ENCODE peak calls at places on chromosomes 11 and 22, in ten cellular contexts. C is activated CD4-positive, CD25-positive, alpha-beta regulatory T cell treated with anti-CD3 and anti-CD28 coated beads, Interleukin-2, amount 50 U/mL, for 16 hours; I is left ventricle myocardium inferior; W is activated naive CD4-positive, alpha-beta T cell; K is IMR-90; B is stimulated activated CD8-positive, alpha-beta memory T cell treated with anti-CD3 and anti-CD28 coated beads, Interleukin-12 subunit alpha, Interleukin-12 subunit beta, amount 100 ng/mL, for 1 hour; F is lower leg skin; E is activated effector memory CD4-positive, alpha-beta T cell treated with Interleukin-2 at 50 U/mL for 16 hours; A is neural crest cell; T is putamen. R is an unnamed sample.
A peak's percentile ranks its signal among the peaks of the same experiment; 100 is the strongest.

GRCh38 chr22:36295247-36295646 is 42.3 kb downstream of the APOL1 start:
- DNase-seq in C (no peak), I (no peak), W (no peak), K (no peak), B (no peak), F (no peak), E (no peak), A (no peak), T (no peak), R (no peak)

GRCh38 chr11:118338637-118339061 is 3.9 kb downstream of the CD3D start:
- DNase-seq in C (peak; percentile 73), I (no peak), W (peak; percentile 59), K (no peak), B (peak; percentile 83), F (no peak), E (peak; percentile 77), A (no peak), T (no peak), R (no peak)

GRCh38 chr11:88552377-88553029 is 215.0 kb upstream of the CTSC start:
- DNase-seq in C (peak; percentile 12), I (no peak), W (no peak), K (peak; percentile 55), B (peak; percentile 6), F (no peak), E (peak; percentile 13), A (peak; percentile 25), T (no peak), R (no peak)

GRCh38 chr11:69114811-69115523 is 40.8 kb upstream of the SMIM38 start:
- DNase-seq in C (no peak), I (no peak), W (no peak), K (no peak), B (no peak), F (no peak), E (no peak), A (no peak), T (no peak), R (no peak)

GRCh38 chr11:86672007-86672621 is at the start of gene ME3:
- DNase-seq in C (peak; percentile 9), I (peak; percentile 70), W (no peak), K (peak; percentile 44), B (no peak), F (peak; percentile 42), E (peak; percentile 7), A (peak; percentile 38), T (peak; percentile 63), R (peak; percentile 89)

GRCh38 chr11:119764108-119764874 is 35.3 kb upstream of the NECTIN1 start:
- DNase-seq in C (no peak), I (peak; percentile 52), W (no peak), K (peak; percentile 42), B (no peak), F (no peak), E (no peak), A (no peak), T (peak; percentile 55), R (no peak)

GRCh38 chr22:31870890-31871289 is 73.4 kb upstream of the YWHAH start:
- DNase-seq in C (no peak), I (no peak), W (no peak), K (peak; percentile 83), B (no peak), F (no peak), E (no peak), A (no peak), T (peak; percentile 45), R (no peak)

GRCh38 chr11:118076754-118077281 is at the start of gene TMPRSS4:
- DNase-seq in C (no peak), I (no peak), W (no peak), K (no peak), B (no peak), F (no peak), E (no peak), A (no peak), T (no peak), R (no peak)

GRCh38 chr11:25902476-25902875 is 429.5 kb upstream of the ANO3 start:
- DNase-seq in C (no peak), I (no peak), W (no peak), K (no peak), B (no peak), F (no peak), E (no peak), A (no peak), T (no peak), R (no peak)

R was measured in sigmoid colon.